ENCODE peak calls at places on chromosome 6, in five cellular contexts. N is endodermal cell, T is NCI-H2029 treated with DMSO at 0.1 percent for 48 hours, Y is mesenteric fat pad, O is AG08395. C is an unnamed sample.

GRCh38 chr6:14883921-14884320 is 361.9 kb upstream of the JARID2 start:
- DNase-seq in N (peak), Y (no peak), O (peak), T (no peak), C (no peak)

GRCh38 chr6:22227824-22228610 is 68.8 kb downstream of the PRL start:
- DNase-seq in T (peak), Y (no peak), N (no peak), O (no peak), C (no peak)

GRCh38 chr6:135257641-135258405 is 76.7 kb downstream of the MYB start:
- DNase-seq in T (no peak), Y (no peak), N (no peak), O (no peak), C (no peak)

GRCh38 chr6:24283043-24283985 is 74.5 kb downstream of the DCDC2 start:
- DNase-seq in T (peak), N (peak), Y (no peak), O (peak), C (peak)

GRCh38 chr6:105805581-105806023 is 280.5 kb upstream of the PRDM1 start:
- DNase-seq in N (no peak), Y (no peak), O (no peak), T (no peak), C (no peak)

GRCh38 chr6:73236147-73236750 is 11.0 kb upstream of the KHDC1L start:
- DNase-seq in Y (no peak), O (peak), T (no peak), N (no peak), C (no peak)

GRCh38 chr6:156876302-156876701 is 99.1 kb downstream of the ARID1B start:
- DNase-seq in N (peak), T (no peak), Y (no peak), O (no peak), C (no peak)

GRCh38 chr6:32666420-32667300 is at the start of gene HLA-DQB1:
- DNase-seq in Y (no peak), N (peak), T (no peak), O (peak), C (peak)

GRCh38 chr6:33091957-33092356 is 16.2 kb downstream of the HLA-DPB1 start:
- DNase-seq in T (no peak), N (peak), O (no peak), Y (no peak), C (no peak)

GRCh38 chr6:158061709-158062461 is 80.2 kb downstream of the SYNJ2 start:
- DNase-seq in T (no peak), Y (no peak), N (no peak), O (no peak), C (no peak)

GRCh38 chr6:10862361-10862760 is 19.5 kb downstream of the GCM2 start:
- DNase-seq in O (no peak), T (no peak), N (no peak), Y (no peak), C (no peak)

GRCh38 chr6:153790048-153790447 is 249.0 kb upstream of the OPRM1 start:
- DNase-seq in T (no peak), Y (no peak), O (no peak), N (peak), C (no peak)

GRCh38 chr6:13666194-13667105 is 45.2 kb downstream of the RANBP9 start:
- DNase-seq in N (no peak), O (no peak), T (no peak), Y (no peak), C (no peak)

GRCh38 chr6:168225471-168225901 is 94.1 kb downstream of the DACT2 start:
- DNase-seq in N (peak), O (no peak), T (no peak), Y (no peak), C (peak)

GRCh38 chr6:4280721-4281120 is 145.3 kb upstream of the ECI2 start:
- DNase-seq in N (peak), T (peak), O (peak), Y (no peak), C (no peak)

GRCh38 chr6:46267515-46267914 is 96.7 kb upstream of the ENPP5 start:
- DNase-seq in Y (no peak), T (no peak), N (no peak), O (no peak), C (no peak)

GRCh38 chr6:128697392-128697689 is 176.9 kb upstream of the PTPRK start:
- DNase-seq in N (no peak), Y (no peak), T (no peak), O (no peak), C (no peak)

GRCh38 chr6:135739288-135739687 is 112.2 kb upstream of the PDE7B start:
- DNase-seq in T (no peak), O (peak), N (no peak), Y (no peak), C (no peak)

GRCh38 chr6:70413829-70414494 is 654 bp downstream of the FAM135A start:
- DNase-seq in O (peak), Y (no peak), T (no peak), N (no peak), C (peak)

GRCh38 chr6:124961784-124962611 is at the start of gene RNF217:
- DNase-seq in T (no peak), Y (no peak), O (peak), N (peak), C (peak)

GRCh38 chr6:157575436-157576145 is 194.6 kb downstream of the ZDHHC14 start:
- DNase-seq in T (no peak), O (no peak), Y (no peak), N (no peak), C (no peak)

GRCh38 chr6:99739526-99739925 is 132.9 kb downstream of the PRDM13 start:
- DNase-seq in Y (no peak), T (no peak), O (no peak), N (no peak), C (no peak)

GRCh38 chr6:82570083-82570482 is 206.5 kb downstream of the TPBG start:
- DNase-seq in T (peak), N (no peak), Y (no peak), O (no peak), C (no peak)

GRCh38 chr6:129402244-129402643 is 307.7 kb downstream of the ARHGAP18 start:
- DNase-seq in T (no peak), N (no peak), O (no peak), Y (no peak), C (no peak)

GRCh38 chr6:35258858-35259193 is 709 bp upstream of the ZNF76 start:
- DNase-seq in Y (no peak), T (no peak), N (no peak), O (peak), C (no peak)

GRCh38 chr6:140784573-140784972 is 1348.2 kb upstream of the GJE1 start:
- DNase-seq in T (no peak), Y (no peak), O (no peak), N (no peak), C (no peak)

GRCh38 chr6:133977983-133978895 is 25.2 kb downstream of the TBPL1 start:
- DNase-seq in N (no peak), O (peak), T (no peak), Y (no peak), C (peak)

GRCh38 chr6:153003294-153003645 is 761 bp upstream of the MTRF1L start:
- DNase-seq in N (no peak), O (no peak), Y (no peak), T (peak), C (no peak)

GRCh38 chr6:56377295-56377694 is 129.9 kb upstream of the COL21A1 start:
- DNase-seq in Y (no peak), N (no peak), O (no peak), T (no peak), C (no peak)

GRCh38 chr6:13624871-13625288 is 9.7 kb downstream of the NOL7 start:
- DNase-seq in T (peak), O (peak), Y (no peak), N (peak), C (no peak)

GRCh38 chr6:106528521-106528920 is 100.8 kb downstream of the RTN4IP1 start:
- DNase-seq in O (no peak), N (no peak), Y (no peak), T (no peak), C (no peak)

GRCh38 chr6:558959-559358 is 97.9 kb downstream of the HUS1B start:
- DNase-seq in O (no peak), N (no peak), T (no peak), Y (no peak), C (no peak)

GRCh38 chr6:56458324-56458884 is 184.3 kb downstream of the DST start:
- DNase-seq in N (no peak), Y (no peak), O (no peak), T (no peak), C (no peak)

GRCh38 chr6:19754686-19755085 is 82.5 kb upstream of the ID4 start:
- DNase-seq in N (no peak), O (no peak), Y (no peak), T (no peak), C (no peak)

GRCh38 chr6:55955684-55956083 is 80.3 kb upstream of the BMP5 start:
- DNase-seq in Y (no peak), T (no peak), O (no peak), N (no peak), C (no peak)

GRCh38 chr6:120493483-120493882 is 840.8 kb downstream of the TBC1D32 start:
- DNase-seq in O (no peak), Y (no peak), N (no peak), T (no peak), C (no peak)